ENCODE peak calls at places on chromosomes 13 and 19, in five cellular contexts. D is trophoblast cell, Y is IMR-90, H is mesendoderm, U is neuronal stem cell. Z is an unnamed sample.

GRCh38 chr13:40992678-40993077 is 26.4 kb downstream of the ELF1 start:
- DNase-seq in U (no peak), H (peak; percentile 23), D (no peak), Y (no peak), Z (no peak)

GRCh38 chr13:31154939-31155338 is 6.8 kb downstream of the HSPH1 start:
- DNase-seq in H (no peak), Y (peak; percentile 65), U (no peak), D (no peak), Z (peak; percentile 54)

GRCh38 chr19:4089400-4089908 is 22.8 kb upstream of the ZBTB7A start:
- DNase-seq in U (no peak), D (peak; percentile 77), H (no peak), Y (no peak), Z (no peak)

GRCh38 chr13:47337781-47338507 is 441.1 kb upstream of the HTR2A start:
- DNase-seq in Y (peak; percentile 90), D (no peak), H (peak; percentile 83), U (no peak), Z (peak; percentile 80)

GRCh38 chr19:35013047-35013819 is 13.1 kb downstream of the GRAMD1A start:
- DNase-seq in U (no peak), D (peak; percentile 53), Y (peak; percentile 57), H (peak; percentile 81), Z (peak; percentile 67)

GRCh38 chr13:79307866-79308298 is 98.2 kb downstream of the RBM26 start:
- DNase-seq in D (no peak), U (no peak), H (no peak), Y (peak; percentile 61), Z (no peak)

GRCh38 chr13:101917475-101917810 is 465.0 kb downstream of the ITGBL1 start:
- DNase-seq in Y (no peak), U (no peak), D (no peak), H (no peak), Z (no peak)

GRCh38 chr13:43835701-43836100 is 43.8 kb downstream of the CCDC122 start:
- DNase-seq in U (no peak), Y (peak; percentile 61), D (no peak), H (peak; percentile 2), Z (peak; percentile 37)

GRCh38 chr13:33626407-33626806 is 191.5 kb upstream of the RFC3 start:
- DNase-seq in Y (no peak), H (no peak), D (no peak), U (no peak), Z (no peak)

GRCh38 chr19:4183967-4184717 is 1.7 kb downstream of the ANKRD24 start:
- DNase-seq in D (no peak), U (no peak), Y (no peak), H (no peak), Z (no peak)

GRCh38 chr13:106586764-106587163 is 18.8 kb upstream of the ARGLU1 start:
- DNase-seq in D (no peak), U (no peak), H (no peak), Y (no peak), Z (no peak)

GRCh38 chr19:39032164-39032918 is at the start of gene FBXO27:
- DNase-seq in D (peak; percentile 20), U (peak; percentile 26), H (peak; percentile 81), Y (no peak), Z (no peak)

GRCh38 chr19:23415561-23416191 is 20.4 kb upstream of the ZNF91 start:
- DNase-seq in D (peak; percentile 61), H (peak; percentile 97), U (peak; percentile 84), Y (no peak), Z (peak; percentile 6)
- H3K4ac ChIP-seq in D (no peak overlapping the region), H (peak overlapping the region; percentile 83), U (no peak overlapping the region), Y (no peak overlapping the region), Z (no peak overlapping the region)

GRCh38 chr13:104691765-104692164 is 1625.5 kb upstream of the SLC10A2 start:
- DNase-seq in H (peak; percentile 30), U (no peak), D (no peak), Y (no peak), Z (no peak)

GRCh38 chr13:104694397-104694796 is 1628.2 kb upstream of the SLC10A2 start:
- DNase-seq in H (no peak), Y (no peak), D (no peak), U (no peak), Z (no peak)
- H3K4ac ChIP-seq in H (no peak overlapping the region), Y (no peak overlapping the region), D (no peak overlapping the region), U (no peak overlapping the region), Z (no peak overlapping the region)

DNA sequence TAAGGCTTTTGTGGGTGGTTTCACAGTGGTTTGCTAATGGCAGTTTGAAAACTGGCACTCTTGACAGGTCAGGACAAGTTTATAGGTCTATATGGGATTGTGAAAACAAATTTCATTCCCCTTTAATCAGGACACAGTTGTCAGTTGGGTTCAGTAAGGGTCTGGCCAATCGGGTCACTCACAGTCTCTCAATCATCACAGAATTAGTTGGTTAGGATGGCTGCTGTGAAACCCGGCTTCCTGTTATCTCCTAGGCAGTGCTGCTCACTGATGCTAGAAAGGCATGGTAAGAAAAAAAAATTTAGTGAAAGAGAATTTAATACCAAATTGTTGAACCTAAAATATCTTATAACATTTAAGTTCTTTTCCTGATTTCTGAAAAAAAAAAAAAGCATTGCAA is 1730.1 kb downstream of the EFNB2 start:
- DNase-seq in D (no peak), Y (no peak), U (no peak), H (no peak), Z (no peak)
- H3K4ac ChIP-seq in D (no peak overlapping the region), Y (no peak overlapping the region), U (no peak overlapping the region), H (no peak overlapping the region), Z (no peak overlapping the region)

DNA sequence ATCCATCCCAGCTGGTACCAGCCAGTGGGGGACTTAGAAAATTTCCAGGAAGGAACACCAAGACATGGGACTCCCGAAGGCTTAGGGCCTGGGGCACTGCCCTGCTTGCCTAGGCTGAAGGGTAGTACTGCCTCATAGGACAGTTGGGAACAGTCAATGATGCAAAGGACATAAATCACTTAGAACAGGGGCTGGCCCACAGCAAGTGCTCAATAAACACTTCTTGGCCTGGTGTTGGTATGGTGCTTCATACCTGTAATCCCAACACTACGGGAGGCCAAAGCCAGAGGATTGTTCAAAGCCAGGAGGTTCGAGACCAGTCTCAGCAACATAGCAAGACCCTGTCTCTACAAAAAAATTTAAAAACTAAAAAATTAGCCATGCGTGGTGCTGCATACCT is 5.8 kb downstream of the KEAP1 start:
- DNase-seq in D (no peak), H (no peak), U (no peak), Y (no peak), Z (no peak)
- H3K4ac ChIP-seq in D (no peak overlapping the region), H (no peak overlapping the region), U (no peak overlapping the region), Y (no peak overlapping the region), Z (no peak overlapping the region)

DNA sequence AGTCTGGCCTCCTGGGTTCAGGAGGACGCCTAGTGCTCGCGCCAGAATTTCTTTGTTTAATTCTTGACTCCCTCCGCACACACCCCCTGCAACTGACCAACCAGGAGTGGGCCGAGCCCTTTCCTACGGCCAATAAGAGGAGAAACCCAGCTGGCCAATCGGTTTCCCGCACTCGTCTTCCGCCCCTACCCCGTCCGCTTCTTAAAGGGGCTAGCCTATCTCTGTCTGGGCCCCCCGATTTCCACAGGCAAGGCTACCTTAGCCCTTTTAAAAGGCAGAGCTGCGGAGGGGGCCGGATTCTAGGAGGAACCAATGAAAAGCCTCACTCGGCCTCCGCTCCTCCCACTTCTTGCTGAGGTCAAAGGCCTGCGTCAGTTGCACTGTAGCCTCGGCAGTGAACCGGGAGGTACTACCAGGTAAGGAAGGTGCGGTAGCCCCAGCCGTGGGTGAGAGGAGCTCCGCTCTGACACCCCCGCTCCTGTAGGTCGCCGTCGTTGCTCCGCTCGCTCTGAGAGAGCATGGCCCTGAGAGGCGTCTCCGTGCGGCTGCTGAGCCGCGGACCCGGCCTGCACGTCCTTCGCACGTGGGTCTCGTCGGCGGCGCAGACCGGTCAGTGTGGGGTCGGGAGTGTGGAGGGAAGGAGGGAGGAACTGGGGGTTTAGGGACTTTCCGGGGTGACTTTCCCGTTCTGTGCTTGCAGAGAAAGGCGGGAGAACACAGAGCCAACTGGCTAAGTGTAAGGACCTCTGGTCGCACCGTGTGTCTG is at the start of gene GCDH:
- DNase-seq in Y (peak; percentile 98), U (peak; percentile 98), D (peak; percentile 99), H (peak; percentile 100), Z (peak; percentile 100)
- H3K4ac ChIP-seq in Y (no peak within 1 kb of the TSS), U (no peak within 1 kb of the TSS), D (no peak within 1 kb of the TSS), H (no peak within 1 kb of the TSS), Z (no peak within 1 kb of the TSS)

GRCh38 chr13:95451656-95452055 is 100.9 kb upstream of the CLDN10 start:
- DNase-seq in D (no peak), H (no peak), U (no peak), Y (no peak), Z (no peak)

GRCh38 chr13:95452376-95452775 is 100.1 kb upstream of the CLDN10 start:
- DNase-seq in Y (no peak), D (no peak), U (no peak), H (no peak), Z (no peak)

GRCh38 chr13:95456837-95457236 is 95.7 kb upstream of the CLDN10 start:
- DNase-seq in D (no peak), H (no peak), Y (no peak), U (no peak), Z (no peak)

GRCh38 chr13:95457294-95457693 is 95.2 kb upstream of the CLDN10 start:
- DNase-seq in U (no peak), Y (peak; percentile 10), H (no peak), D (no peak), Z (peak; percentile 12)

DNA sequence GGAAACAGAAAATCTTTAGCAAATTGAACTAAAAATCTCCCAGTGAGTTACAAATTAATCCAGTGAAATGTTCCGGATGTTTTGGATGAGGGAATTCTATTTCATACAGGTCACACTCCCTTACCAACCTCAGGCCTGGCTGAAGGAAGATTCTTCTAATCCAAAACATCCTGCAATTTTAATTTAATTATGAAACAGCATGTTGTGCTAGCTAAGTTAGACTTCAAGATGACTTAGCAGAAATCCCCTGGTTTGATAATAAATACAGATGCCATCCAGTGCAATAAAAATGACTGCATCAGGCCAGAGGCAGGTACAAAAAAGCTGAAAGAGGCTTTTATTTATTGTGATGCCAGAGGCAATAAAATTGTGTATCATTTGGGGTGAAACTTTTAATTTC is 96.7 kb upstream of the CLDN10 start:
- DNase-seq in Y (no peak), U (no peak), H (no peak), D (no peak), Z (no peak)
- H3K4ac ChIP-seq in Y (no peak overlapping the region), U (no peak overlapping the region), H (no peak overlapping the region), D (no peak overlapping the region), Z (no peak overlapping the region)

DNA sequence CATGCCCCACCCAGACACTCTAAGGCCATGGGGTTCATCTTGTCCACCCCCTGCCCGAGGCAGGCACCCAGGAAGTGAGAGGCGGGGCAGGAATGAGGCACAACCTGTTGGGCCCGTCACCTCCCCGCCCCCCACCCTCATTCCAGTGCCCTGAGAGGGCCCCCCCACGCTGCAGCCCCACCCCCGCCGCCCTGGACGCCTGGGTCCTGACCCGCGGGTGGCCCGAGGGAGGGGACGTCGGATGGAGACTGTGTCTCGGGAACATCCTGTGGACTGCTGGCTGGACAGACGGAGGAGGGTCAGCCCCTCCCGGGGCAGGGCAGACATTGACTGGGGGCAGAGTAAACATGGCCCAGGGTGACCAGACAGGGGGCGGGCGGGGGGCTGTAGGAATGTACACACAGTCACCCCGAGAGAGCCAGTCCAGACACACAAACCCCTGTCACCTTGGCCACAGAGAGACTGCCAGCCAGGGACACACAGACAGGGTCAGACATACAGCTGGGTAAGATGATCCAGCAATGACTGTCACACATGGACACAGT is 7.4 kb upstream of the JUNB start:
- DNase-seq in Y (no peak), H (no peak), D (no peak), U (no peak), Z (peak; percentile 68)
- H3K4ac ChIP-seq in Y (peak overlapping the region; percentile 96), H (peak overlapping the region; percentile 10), D (peak overlapping the region; percentile 89), U (no peak overlapping the region), Z (peak overlapping the region; percentile 98)

GRCh38 chr13:98370806-98371553 is 193.9 kb upstream of the RNF113B start:
- DNase-seq in H (no peak), U (no peak), Y (peak; percentile 97), D (peak; percentile 58), Z (peak; percentile 94)
- H3K4ac ChIP-seq in H (no peak overlapping the region), U (no peak overlapping the region), Y (peak overlapping the region; percentile 99), D (no peak overlapping the region), Z (peak overlapping the region; percentile 12)

Z was measured in mesenchymal stem cell.